ENCODE peak calls at places on chromosomes 2 and 18, in five cellular contexts. One of them, this sample, is unnamed.
A peak's percentile ranks its signal among the peaks of the same experiment; 100 is the strongest.

GRCh38 chr2:158667969-158668368 is 127.1 kb upstream of the DAPL1 start:
- DNase-seq in SK-N-DZ: no peak
- DNase-seq in omental fat pad: no peak
- DNase-seq in AG04449: no peak
- DNase-seq in M059J: no peak
- DNase-seq in this sample: no peak

GRCh38 chr18:54825626-54826344 is 2.5 kb upstream of the RAB27B start:
- DNase-seq in M059J: no peak
- DNase-seq in AG04449: no peak
- DNase-seq in SK-N-DZ: peak; percentile 91
- DNase-seq in omental fat pad: no peak
- DNase-seq in this sample: no peak

GRCh38 chr2:127614246-127614645 is 31.7 kb upstream of the GPR17 start:
- DNase-seq in M059J: no peak
- DNase-seq in SK-N-DZ: no peak
- DNase-seq in AG04449: no peak
- DNase-seq in omental fat pad: no peak
- DNase-seq in this sample: no peak

GRCh38 chr2:201360256-201360655 is 3.1 kb upstream of the FLACC1 start:
- DNase-seq in omental fat pad: no peak
- DNase-seq in SK-N-DZ: no peak
- DNase-seq in M059J: no peak
- DNase-seq in AG04449: no peak
- DNase-seq in this sample: no peak

GRCh38 chr2:105321875-105322646 is 7.5 kb downstream of the TGFBRAP1 start:
- DNase-seq in AG04449: no peak
- DNase-seq in M059J: peak; percentile 57
- DNase-seq in omental fat pad: no peak
- DNase-seq in SK-N-DZ: no peak
- DNase-seq in this sample: no peak

GRCh38 chr2:73284296-73285161 is at the start of gene FBXO41:
- DNase-seq in SK-N-DZ: peak; percentile 82
- DNase-seq in M059J: peak; percentile 22
- DNase-seq in omental fat pad: no peak
- DNase-seq in AG04449: no peak
- DNase-seq in this sample: no peak

GRCh38 chr2:201432551-201433388 is 18.5 kb downstream of the TRAK2 start:
- DNase-seq in M059J: peak; percentile 39
- DNase-seq in AG04449: no peak
- DNase-seq in SK-N-DZ: peak; percentile 21
- DNase-seq in omental fat pad: no peak
- DNase-seq in this sample: no peak

GRCh38 chr2:215498411-215498810 is 62.5 kb upstream of the FN1 start:
- DNase-seq in omental fat pad: no peak
- DNase-seq in M059J: peak; percentile 51
- DNase-seq in AG04449: no peak
- DNase-seq in SK-N-DZ: peak; percentile 22
- DNase-seq in this sample: no peak

GRCh38 chr2:209426432-209426831 is 2.6 kb downstream of the MAP2 start:
- DNase-seq in omental fat pad: no peak
- DNase-seq in AG04449: no peak
- DNase-seq in M059J: peak; percentile 36
- DNase-seq in SK-N-DZ: no peak
- DNase-seq in this sample: peak; percentile 19

GRCh38 chr2:189599245-189599644 is 18.7 kb upstream of the SLC40A1 start:
- DNase-seq in AG04449: no peak
- DNase-seq in omental fat pad: no peak
- DNase-seq in M059J: no peak
- DNase-seq in SK-N-DZ: no peak
- DNase-seq in this sample: no peak

GRCh38 chr2:105593221-105593967 is 151.3 kb upstream of the NCK2 start:
- DNase-seq in M059J: no peak
- DNase-seq in omental fat pad: no peak
- DNase-seq in AG04449: no peak
- DNase-seq in SK-N-DZ: no peak
- DNase-seq in this sample: no peak

GRCh38 chr18:48551100-48551499 is 12.3 kb downstream of the CTIF start:
- DNase-seq in M059J: no peak
- DNase-seq in AG04449: no peak
- DNase-seq in omental fat pad: no peak
- DNase-seq in SK-N-DZ: no peak
- DNase-seq in this sample: no peak

GRCh38 chr18:36454848-36455458 is 157.4 kb downstream of the FHOD3 start:
- DNase-seq in AG04449: no peak
- DNase-seq in M059J: no peak
- DNase-seq in omental fat pad: no peak
- DNase-seq in SK-N-DZ: peak; percentile 68
- DNase-seq in this sample: no peak

GRCh38 chr2:154189963-154190362 is 318.2 kb downstream of the GALNT13 start:
- DNase-seq in M059J: no peak
- DNase-seq in SK-N-DZ: peak; percentile 70
- DNase-seq in omental fat pad: no peak
- DNase-seq in AG04449: no peak
- DNase-seq in this sample: no peak

GRCh38 chr2:99602475-99602874 is 112.7 kb upstream of the REV1 start:
- DNase-seq in AG04449: peak; percentile 37
- DNase-seq in omental fat pad: no peak
- DNase-seq in M059J: peak; percentile 70
- DNase-seq in SK-N-DZ: no peak
- DNase-seq in this sample: no peak

GRCh38 chr2:20618468-20618885 is 32.4 kb downstream of the HS1BP3 start:
- DNase-seq in M059J: no peak
- DNase-seq in AG04449: no peak
- DNase-seq in omental fat pad: peak; percentile 25
- DNase-seq in SK-N-DZ: no peak
- DNase-seq in this sample: no peak

GRCh38 chr2:174124171-174124570 is 124.2 kb downstream of the OLA1 start:
- DNase-seq in SK-N-DZ: no peak
- DNase-seq in omental fat pad: no peak
- DNase-seq in M059J: no peak
- DNase-seq in AG04449: no peak
- DNase-seq in this sample: no peak

GRCh38 chr2:130352229-130352628 is 3.6 kb upstream of the PTPN18 start:
- DNase-seq in AG04449: no peak
- DNase-seq in M059J: no peak
- DNase-seq in SK-N-DZ: no peak
- DNase-seq in omental fat pad: no peak
- DNase-seq in this sample: no peak

GRCh38 chr2:8190279-8190678 is 491.6 kb upstream of the ID2 start:
- DNase-seq in SK-N-DZ: no peak
- DNase-seq in M059J: no peak
- DNase-seq in omental fat pad: no peak
- DNase-seq in AG04449: no peak
- DNase-seq in this sample: no peak

GRCh38 chr2:158414538-158414937 is 42.0 kb downstream of the CCDC148 start:
- DNase-seq in SK-N-DZ: no peak
- DNase-seq in M059J: peak; percentile 42
- DNase-seq in omental fat pad: no peak
- DNase-seq in AG04449: peak; percentile 36
- DNase-seq in this sample: peak; percentile 49

GRCh38 chr2:237432484-237433092 is 18.6 kb upstream of the COL6A3 start:
- DNase-seq in AG04449: no peak
- DNase-seq in M059J: peak; percentile 98
- DNase-seq in omental fat pad: no peak
- DNase-seq in SK-N-DZ: no peak
- DNase-seq in this sample: peak; percentile 88

GRCh38 chr18:34591920-34592444 is 118.1 kb upstream of the DTNA start:
- DNase-seq in M059J: no peak
- DNase-seq in AG04449: no peak
- DNase-seq in SK-N-DZ: no peak
- DNase-seq in omental fat pad: no peak
- DNase-seq in this sample: no peak

GRCh38 chr2:199842631-199843030 is 8.4 kb downstream of the FTCDNL1 start:
- DNase-seq in M059J: no peak
- DNase-seq in SK-N-DZ: no peak
- DNase-seq in omental fat pad: no peak
- DNase-seq in AG04449: no peak
- DNase-seq in this sample: no peak

GRCh38 chr2:200585730-200586643 is at the start of gene AOX1:
- DNase-seq in omental fat pad: peak; percentile 32
- DNase-seq in SK-N-DZ: no peak
- DNase-seq in M059J: peak; percentile 43
- DNase-seq in AG04449: no peak
- DNase-seq in this sample: no peak

GRCh38 chr18:58934356-58934755 is 69.7 kb downstream of the ZNF532 start:
- DNase-seq in SK-N-DZ: no peak
- DNase-seq in AG04449: no peak
- DNase-seq in omental fat pad: no peak
- DNase-seq in M059J: no peak
- DNase-seq in this sample: no peak

GRCh38 chr18:25561923-25562322 is 210.0 kb upstream of the ZNF521 start:
- DNase-seq in M059J: peak; percentile 33
- DNase-seq in SK-N-DZ: peak; percentile 5
- DNase-seq in omental fat pad: no peak
- DNase-seq in AG04449: no peak
- DNase-seq in this sample: no peak

GRCh38 chr2:239889641-239890055 is 135.5 kb downstream of the NDUFA10 start:
- DNase-seq in M059J: no peak
- DNase-seq in AG04449: no peak
- DNase-seq in SK-N-DZ: no peak
- DNase-seq in omental fat pad: no peak
- DNase-seq in this sample: no peak

GRCh38 chr2:152375174-152375573 is 40.2 kb downstream of the FMNL2 start:
- DNase-seq in M059J: no peak
- DNase-seq in omental fat pad: no peak
- DNase-seq in SK-N-DZ: no peak
- DNase-seq in AG04449: no peak
- DNase-seq in this sample: no peak

GRCh38 chr2:173496746-173497145 is 142.1 kb downstream of the CDCA7 start:
- DNase-seq in M059J: peak; percentile 53
- DNase-seq in SK-N-DZ: no peak
- DNase-seq in omental fat pad: no peak
- DNase-seq in AG04449: peak; percentile 19
- DNase-seq in this sample: peak; percentile 32

GRCh38 chr2:230327418-230328154 is 593 bp downstream of the SP140L start:
- DNase-seq in SK-N-DZ: no peak
- DNase-seq in AG04449: no peak
- DNase-seq in M059J: peak; percentile 31
- DNase-seq in omental fat pad: no peak
- DNase-seq in this sample: no peak

GRCh38 chr2:177679611-177680530 is 287.3 kb downstream of the AGPS start:
- DNase-seq in M059J: no peak
- DNase-seq in omental fat pad: no peak
- DNase-seq in SK-N-DZ: no peak
- DNase-seq in AG04449: no peak
- DNase-seq in this sample: no peak

GRCh38 chr18:60413944-60414547 is 41.5 kb upstream of the MC4R start:
- DNase-seq in AG04449: no peak
- DNase-seq in SK-N-DZ: peak; percentile 15
- DNase-seq in M059J: peak; percentile 23
- DNase-seq in omental fat pad: no peak
- DNase-seq in this sample: no peak

GRCh38 chr2:109380502-109381326 is 233.1 kb downstream of the SEPTIN10 start:
- DNase-seq in M059J: peak; percentile 38
- DNase-seq in AG04449: no peak
- DNase-seq in SK-N-DZ: no peak
- DNase-seq in omental fat pad: no peak
- DNase-seq in this sample: no peak

This sample was measured in BJ.